ENCODE peak calls at places on chromosomes 4 and X, in six cellular contexts. One of them, this sample, is unnamed.

GRCh38 chr4:100356172-100356571 is 161.7 kb downstream of the EMCN start:
- DNase-seq in K562: no peak
- DNase-seq in HCT116: no peak
- DNase-seq in GM12878: no peak
- DNase-seq in HepG2: no peak
- DNase-seq in SK-N-SH: no peak
- DNase-seq in this sample: no peak

GRCh38 chr4:152220201-152220666 is 315.7 kb downstream of the FBXW7 start:
- DNase-seq in K562: no peak
- DNase-seq in HCT116: no peak
- DNase-seq in GM12878: no peak
- DNase-seq in HepG2: no peak
- DNase-seq in SK-N-SH: no peak
- DNase-seq in this sample: no peak

GRCh38 chr4:166172619-166173018 is 299.6 kb downstream of the TLL1 start:
- DNase-seq in K562: no peak
- DNase-seq in HCT116: no peak
- DNase-seq in GM12878: no peak
- DNase-seq in HepG2: no peak
- DNase-seq in SK-N-SH: no peak
- DNase-seq in this sample: no peak

GRCh38 chr4:1283711-1284110 is 6.0 kb upstream of the MAEA start:
- DNase-seq in K562: no peak
- DNase-seq in HCT116: no peak
- DNase-seq in GM12878: no peak
- DNase-seq in HepG2: no peak
- DNase-seq in SK-N-SH: no peak
- DNase-seq in this sample: no peak

GRCh38 chr4:109302366-109303140 is at the start of gene COL25A1:
- DNase-seq in K562: no peak
- DNase-seq in HCT116: no peak
- DNase-seq in GM12878: no peak
- DNase-seq in HepG2: no peak
- DNase-seq in SK-N-SH: peak
- DNase-seq in this sample: peak

GRCh38 chrX:74291964-74292891 is 11.8 kb upstream of the ZCCHC13 start:
- DNase-seq in K562: peak
- DNase-seq in HCT116: peak
- DNase-seq in GM12878: peak
- DNase-seq in HepG2: peak
- DNase-seq in SK-N-SH: peak
- DNase-seq in this sample: peak

GRCh38 chr4:166680801-166681200 is 553.5 kb downstream of the SPOCK3 start:
- DNase-seq in K562: no peak
- DNase-seq in HCT116: no peak
- DNase-seq in GM12878: no peak
- DNase-seq in HepG2: no peak
- DNase-seq in SK-N-SH: no peak
- DNase-seq in this sample: no peak

GRCh38 chr4:105276361-105276760 is 129.7 kb downstream of the TET2 start:
- DNase-seq in K562: no peak
- DNase-seq in HCT116: no peak
- DNase-seq in GM12878: no peak
- DNase-seq in HepG2: no peak
- DNase-seq in SK-N-SH: no peak
- DNase-seq in this sample: no peak

GRCh38 chr4:93168053-93168452 is 660.5 kb upstream of the ATOH1 start:
- DNase-seq in K562: no peak
- DNase-seq in HCT116: no peak
- DNase-seq in GM12878: no peak
- DNase-seq in HepG2: no peak
- DNase-seq in SK-N-SH: no peak
- DNase-seq in this sample: no peak

DNA sequence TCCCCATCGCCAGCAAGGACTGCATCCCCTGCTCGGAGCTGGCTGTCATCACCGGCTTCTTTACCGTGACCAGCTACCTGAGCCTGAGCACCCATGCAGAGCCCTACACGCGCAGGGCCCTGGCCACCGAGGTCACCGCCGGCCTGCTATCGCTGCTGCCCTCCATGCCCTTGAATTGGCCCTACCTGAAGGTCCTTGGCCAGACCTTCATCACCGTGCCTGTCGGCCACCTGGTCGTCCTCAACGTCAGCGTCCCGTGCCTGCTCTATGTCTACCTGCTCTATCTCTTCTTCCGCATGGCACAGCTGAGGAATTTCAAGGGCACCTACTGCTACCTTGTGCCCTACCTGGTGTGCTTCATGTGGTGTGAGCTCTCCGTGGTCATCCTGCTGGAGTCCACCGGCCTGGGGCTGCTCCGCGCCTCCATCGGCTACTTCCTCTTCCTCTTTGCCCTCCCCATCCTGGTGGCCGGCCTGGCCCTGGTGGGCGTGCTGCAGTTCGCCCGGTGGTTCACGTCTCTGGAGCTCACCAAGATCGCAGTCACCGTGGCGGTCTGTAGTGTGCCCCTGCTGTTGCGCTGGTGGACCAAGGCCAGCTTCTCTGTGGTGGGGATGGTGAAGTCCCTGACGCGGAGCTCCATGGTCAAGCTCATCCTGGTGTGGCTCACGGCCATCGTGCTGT is 31.5 kb downstream of the WFS1 start:
- DNase-seq in K562: no peak
- DNase-seq in HCT116: no peak
- DNase-seq in GM12878: no peak
- DNase-seq in HepG2: no peak
- DNase-seq in SK-N-SH: no peak
- DNase-seq in this sample: no peak
- TF ChIP-seq REST in K562: no peak
- TF ChIP-seq REST in HCT116: no peak
- TF ChIP-seq REST in GM12878: no peak
- TF ChIP-seq REST in HepG2: no peak
- TF ChIP-seq REST in SK-N-SH: no peak
- TF ChIP-seq REST in this sample: no peak

DNA sequence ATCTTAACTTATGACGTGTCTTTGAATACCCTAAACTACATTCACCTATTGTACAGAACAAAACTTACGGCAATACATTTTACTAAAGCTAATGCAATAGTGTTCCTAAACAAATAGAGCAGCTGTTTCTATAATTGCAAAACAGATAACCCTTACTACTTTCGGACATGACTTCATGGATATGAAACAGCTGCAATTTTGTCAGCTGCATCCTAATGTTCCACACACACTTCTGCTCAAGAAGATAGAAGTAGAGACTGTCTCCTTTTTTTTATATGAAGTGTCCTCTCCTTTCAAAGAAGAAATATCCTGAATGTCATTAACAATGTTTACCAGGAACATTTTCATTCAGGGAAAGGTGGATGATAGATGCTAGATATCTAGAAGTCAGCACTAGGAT is 174.8 kb downstream of the ACTRT1 start:
- DNase-seq in K562: no peak
- DNase-seq in HCT116: no peak
- DNase-seq in GM12878: no peak
- DNase-seq in HepG2: no peak
- DNase-seq in SK-N-SH: no peak
- DNase-seq in this sample: no peak
- H2AFZ ChIP-seq in K562: no peak
- H2AFZ ChIP-seq in HCT116: no peak
- H2AFZ ChIP-seq in GM12878: no peak
- H2AFZ ChIP-seq in HepG2: no peak
- H2AFZ ChIP-seq in SK-N-SH: peak
- H2AFZ ChIP-seq in this sample: no peak

GRCh38 chrX:19811807-19812604 is 75.4 kb downstream of the SH3KBP1 start:
- DNase-seq in K562: no peak
- DNase-seq in HCT116: no peak
- DNase-seq in GM12878: no peak
- DNase-seq in HepG2: no peak
- DNase-seq in SK-N-SH: no peak
- DNase-seq in this sample: no peak

GRCh38 chrX:19807414-19807813 is 80.0 kb downstream of the SH3KBP1 start:
- DNase-seq in K562: no peak
- DNase-seq in HCT116: no peak
- DNase-seq in GM12878: no peak
- DNase-seq in HepG2: no peak
- DNase-seq in SK-N-SH: no peak
- DNase-seq in this sample: no peak

GRCh38 chrX:19810370-19810769 is 77.0 kb downstream of the SH3KBP1 start:
- DNase-seq in K562: no peak
- DNase-seq in HCT116: no peak
- DNase-seq in GM12878: no peak
- DNase-seq in HepG2: no peak
- DNase-seq in SK-N-SH: peak
- DNase-seq in this sample: no peak

GRCh38 chrX:19814240-19814639 is 73.2 kb downstream of the SH3KBP1 start:
- DNase-seq in K562: no peak
- DNase-seq in HCT116: no peak
- DNase-seq in GM12878: no peak
- DNase-seq in HepG2: peak
- DNase-seq in SK-N-SH: no peak
- DNase-seq in this sample: peak

DNA sequence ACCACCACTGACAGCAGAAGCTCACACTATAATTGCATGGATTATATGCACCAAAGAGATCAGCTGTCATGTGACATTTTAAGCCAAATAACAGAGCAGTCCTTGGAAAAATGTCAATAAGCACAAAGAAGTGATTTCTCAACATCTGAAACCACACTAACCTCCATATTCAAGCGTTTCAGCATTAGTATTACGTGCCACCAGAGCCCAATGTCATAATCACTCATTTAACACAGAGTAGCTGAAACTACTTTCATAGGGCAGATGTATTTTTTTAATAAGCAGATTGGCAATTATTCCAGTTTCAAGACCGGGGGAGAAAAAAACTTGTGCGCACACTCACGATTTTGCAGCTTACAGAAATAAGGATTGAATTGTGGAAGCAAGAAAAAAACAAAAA is 76.6 kb downstream of the SH3KBP1 start:
- DNase-seq in K562: no peak
- DNase-seq in HCT116: no peak
- DNase-seq in GM12878: no peak
- DNase-seq in HepG2: peak
- DNase-seq in SK-N-SH: no peak
- DNase-seq in this sample: no peak
- H3K27ac ChIP-seq in K562: no peak
- H3K27ac ChIP-seq in HCT116: no peak
- H3K27ac ChIP-seq in GM12878: peak
- H3K27ac ChIP-seq in HepG2: no peak
- H3K27ac ChIP-seq in SK-N-SH: no peak
- H3K27ac ChIP-seq in this sample: no peak

GRCh38 chr4:25941441-25941840 is 27.4 kb downstream of the SMIM20 start:
- DNase-seq in K562: no peak
- DNase-seq in HCT116: no peak
- DNase-seq in GM12878: no peak
- DNase-seq in HepG2: no peak
- DNase-seq in SK-N-SH: no peak
- DNase-seq in this sample: no peak

GRCh38 chr4:25936696-25937095 is 22.7 kb downstream of the SMIM20 start:
- DNase-seq in K562: peak
- DNase-seq in HCT116: no peak
- DNase-seq in GM12878: no peak
- DNase-seq in HepG2: no peak
- DNase-seq in SK-N-SH: no peak
- DNase-seq in this sample: no peak

GRCh38 chr4:25937801-25938200 is 23.8 kb downstream of the SMIM20 start:
- DNase-seq in K562: no peak
- DNase-seq in HCT116: no peak
- DNase-seq in GM12878: no peak
- DNase-seq in HepG2: no peak
- DNase-seq in SK-N-SH: no peak
- DNase-seq in this sample: no peak

GRCh38 chr4:25939330-25939729 is 25.3 kb downstream of the SMIM20 start:
- DNase-seq in K562: no peak
- DNase-seq in HCT116: no peak
- DNase-seq in GM12878: no peak
- DNase-seq in HepG2: no peak
- DNase-seq in SK-N-SH: no peak
- DNase-seq in this sample: peak

GRCh38 chr4:25938251-25939186 is 24.5 kb downstream of the SMIM20 start:
- DNase-seq in K562: no peak
- DNase-seq in HCT116: no peak
- DNase-seq in GM12878: peak
- DNase-seq in HepG2: no peak
- DNase-seq in SK-N-SH: no peak
- DNase-seq in this sample: no peak
- TF ChIP-seq REST in K562: no peak
- TF ChIP-seq REST in HCT116: no peak
- TF ChIP-seq REST in GM12878: no peak
- TF ChIP-seq REST in HepG2: no peak
- TF ChIP-seq REST in SK-N-SH: no peak
- TF ChIP-seq REST in this sample: no peak